ENCODE peak calls at places on chromosomes 4 and X, in six cellular contexts. S, T, Z, V, B and W are unnamed samples. For H3K9me3, the result is how much of the 10 kb centered on the place peaks cover.

GRCh38 chr4:136946307-136946907 is 585.9 kb downstream of the PCDH18 start:
- DNase-seq in V (peak), S (no peak), Z (no peak), B (no peak), T (no peak), W (no peak)

GRCh38 chr4:8719421-8719820 is 126.9 kb downstream of the CPZ start:
- DNase-seq in T (no peak), B (no peak), Z (no peak), V (no peak), S (no peak), W (no peak)

GRCh38 chr4:114028071-114028470 is 48.6 kb upstream of the ARSJ start:
- DNase-seq in B (no peak), S (no peak), V (no peak), T (no peak), Z (no peak), W (no peak)

GRCh38 chr4:12729384-12729783 is 754.8 kb downstream of the RAB28 start:
- DNase-seq in S (peak), T (no peak), B (peak), Z (no peak), V (no peak), W (no peak)

GRCh38 chr4:88599298-88599697 is 7.0 kb downstream of the HERC3 start:
- DNase-seq in Z (no peak), S (no peak), T (no peak), B (peak), V (no peak), W (peak)

GRCh38 chrX:8663325-8663724 is 68.6 kb downstream of the ANOS1 start:
- DNase-seq in S (no peak), V (no peak), Z (no peak), T (no peak), B (no peak), W (no peak)

GRCh38 chr4:156959298-156959702 is 12.3 kb downstream of the PDGFC start:
- DNase-seq in S (no peak), T (no peak), V (no peak), Z (no peak), B (peak), W (no peak)

GRCh38 chr4:117986331-117986730 is 48.0 kb upstream of the NDST3 start:
- DNase-seq in V (no peak), T (no peak), Z (no peak), S (no peak), B (no peak), W (no peak)

GRCh38 chr4:88178633-88179231 is 20.3 kb upstream of the ABCG2 start:
- DNase-seq in Z (no peak), S (no peak), V (peak), T (no peak), B (no peak), W (no peak)

GRCh38 chr4:33780952-33781655 is 2463.2 kb downstream of the ARAP2 start:
- DNase-seq in S (no peak), B (peak), V (no peak), Z (no peak), T (no peak), W (no peak)

GRCh38 chr4:184895012-184895795 is 69.4 kb upstream of the ACSL1 start:
- DNase-seq in T (no peak), S (no peak), Z (no peak), V (no peak), B (no peak), W (peak)

GRCh38 chr4:166506051-166506450 is 633.0 kb downstream of the TLL1 start:
- DNase-seq in Z (no peak), V (no peak), B (no peak), T (no peak), S (peak), W (no peak)

GRCh38 chrX:130974323-130974722 is 71.3 kb upstream of the ENOX2 start:
- DNase-seq in Z (no peak), S (no peak), B (peak), V (no peak), T (no peak), W (no peak)

GRCh38 chrX:1391370-1391706 is 575 bp downstream of the SLC25A6 start:
- DNase-seq in T (peak), S (peak), B (no peak), V (peak), Z (no peak), W (no peak)

GRCh38 chrX:39759526-39760224 is 338.1 kb downstream of the BCOR start:
- DNase-seq in V (peak), S (peak), Z (no peak), T (no peak), B (peak), W (peak)

GRCh38 chr4:15913631-15913970 is 24.9 kb downstream of the FGFBP1 start:
- DNase-seq in B (peak), V (no peak), S (no peak), T (no peak), Z (no peak), W (no peak)

GRCh38 chr4:126888968-126889367 is 743.8 kb upstream of the INTU start:
- DNase-seq in S (no peak), B (peak), Z (no peak), T (no peak), V (no peak), W (no peak)

GRCh38 chrX:85914431-85914830 is 132.9 kb downstream of the CHM start:
- DNase-seq in Z (no peak), T (no peak), V (no peak), B (no peak), S (no peak), W (no peak)

GRCh38 chr4:72390409-72390808 is 178.6 kb downstream of the ADAMTS3 start:
- DNase-seq in B (peak), T (no peak), Z (no peak), V (no peak), S (no peak), W (no peak)

GRCh38 chr4:89496851-89497250 is 189.3 kb upstream of the GPRIN3 start:
- DNase-seq in B (peak), Z (no peak), T (no peak), V (no peak), S (no peak), W (no peak)

GRCh38 chr4:64497526-64497925 is 88.3 kb upstream of the TECRL start:
- DNase-seq in V (no peak), S (no peak), B (peak), Z (no peak), T (no peak), W (no peak)

GRCh38 chrX:13220916-13221315 is 98.9 kb downstream of the ATXN3L start:
- DNase-seq in T (no peak), Z (no peak), B (peak), S (no peak), V (no peak), W (no peak)

GRCh38 chr4:139229534-139230039 is 50.4 kb downstream of the MGARP start:
- DNase-seq in V (no peak), S (peak), B (peak), T (peak), Z (peak), W (peak)

GRCh38 chr4:25051534-25051933 is 20.8 kb upstream of the LGI2 start:
- DNase-seq in S (no peak), V (no peak), B (no peak), Z (no peak), T (no peak), W (no peak)

GRCh38 chrX:9604111-9604907 is 139.5 kb downstream of the TBL1X start:
- DNase-seq in V (no peak), T (no peak), B (peak), Z (peak), S (no peak), W (no peak)

GRCh38 chr4:36841583-36842326 is 402.8 kb upstream of the NWD2 start:
- DNase-seq in B (no peak), Z (no peak), T (no peak), V (no peak), S (no peak), W (no peak)

GRCh38 chrX:39827959-39828358 is 269.8 kb downstream of the BCOR start:
- DNase-seq in B (no peak), S (no peak), V (no peak), T (no peak), Z (no peak), W (no peak)

GRCh38 chr4:173924561-173924960 is 358.9 kb downstream of the FBXO8 start:
- DNase-seq in Z (no peak), B (no peak), T (no peak), S (no peak), V (no peak), W (no peak)

GRCh38 chr4:158624889-158625478 is 46.7 kb downstream of the C4orf46 start:
- DNase-seq in T (peak), V (peak), Z (peak), S (peak), B (peak), W (no peak)

GRCh38 chrX:119238557-119238956 is 2.5 kb downstream of the PGRMC1 start:
- DNase-seq in B (peak), Z (no peak), T (no peak), V (no peak), S (peak), W (no peak)

GRCh38 chr4:17578482-17578891 is 1.5 kb downstream of the LAP3 start:
- DNase-seq in S (no peak), T (no peak), V (no peak), Z (no peak), B (no peak), W (no peak)

GRCh38 chr4:10336471-10336870 is 120.8 kb downstream of the ZNF518B start:
- DNase-seq in S (no peak), V (no peak), B (peak), T (no peak), Z (no peak), W (no peak)

GRCh38 chr4:48299560-48299959 is 29.9 kb upstream of the TEC start:
- DNase-seq in S (no peak), B (no peak), Z (no peak), T (no peak), V (no peak), W (no peak)

GRCh38 chrX:53184836-53185235 is 40.2 kb downstream of the KDM5C start:
- DNase-seq in V (no peak), B (peak), Z (no peak), T (no peak), S (no peak), W (no peak)

GRCh38 chrX:114584434-114584943 is 603 bp downstream of the HTR2C start:
- DNase-seq in V (peak), T (no peak), B (peak), S (peak), Z (no peak), W (no peak)

GRCh38 chrX:54964766-54965511 is 29.0 kb downstream of the PFKFB1 start:
- DNase-seq in V (no peak), Z (no peak), S (no peak), T (no peak), B (no peak), W (no peak)
- H3K9me3 ChIP-seq in V (under half), Z (under half), S (under half), T (under half), B (under half), W (under half)

DNA sequence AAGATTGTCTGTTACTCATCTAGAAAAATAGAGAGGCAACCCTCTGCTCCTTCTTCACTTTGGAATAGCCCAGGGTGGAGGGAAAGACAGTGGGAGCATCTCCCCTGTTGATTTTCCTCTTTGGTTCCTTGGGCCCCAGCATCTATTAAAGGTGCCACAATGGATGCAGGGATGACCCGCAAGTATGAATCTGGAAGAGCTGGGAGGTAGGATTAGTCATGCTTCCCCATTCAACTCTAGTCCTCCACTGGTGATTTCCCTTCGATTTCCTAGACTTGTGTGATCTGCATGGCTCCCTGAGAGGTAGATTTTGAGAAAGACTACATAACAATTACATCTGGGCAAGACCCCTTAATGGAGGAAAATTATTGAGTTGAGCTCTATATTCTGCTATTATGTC is 127.8 kb downstream of the MAGEE1 start:
- DNase-seq in Z (no peak), S (no peak), T (no peak), V (no peak), B (no peak), W (no peak)
- H3K9me3 ChIP-seq in Z (half or more), S (under half), T (under half), V (under half), B (under half), W (under half)

DNA sequence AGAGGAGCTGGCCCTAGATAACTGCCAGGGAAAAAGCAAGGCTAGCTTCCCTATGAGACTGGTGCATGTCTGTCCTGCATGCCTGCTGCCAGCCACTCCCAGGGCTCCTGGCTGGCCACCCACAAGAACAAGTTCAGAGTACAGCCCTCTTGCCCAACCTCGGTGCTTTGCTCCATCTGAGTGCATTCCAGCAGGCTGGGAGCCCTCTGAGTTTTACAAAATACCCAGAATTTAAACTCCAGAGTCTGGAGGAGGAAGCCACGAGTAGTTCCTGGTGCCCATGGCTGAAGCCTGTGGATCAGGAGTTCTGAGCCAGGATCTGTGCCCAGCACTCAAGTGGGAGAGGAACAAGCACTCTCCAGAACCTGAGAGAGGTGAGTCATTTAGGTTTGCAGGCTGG is 111.6 kb downstream of the MAGEE2 start:
- DNase-seq in T (no peak), B (no peak), V (no peak), Z (no peak), S (no peak), W (no peak)
- H3K9me3 ChIP-seq in T (under half), B (under half), V (under half), Z (under half), S (under half), W (under half)

GRCh38 chr4:125315571-125316390 is 1.0 kb downstream of the FAT4 start:
- DNase-seq in S (peak), Z (peak), T (peak), B (peak), V (peak), W (peak)

GRCh38 chr4:125311503-125311902 is 3.3 kb upstream of the FAT4 start:
- DNase-seq in S (no peak), V (no peak), B (no peak), Z (no peak), T (no peak), W (no peak)

GRCh38 chr4:125313989-125314602 is 659 bp upstream of the FAT4 start:
- DNase-seq in V (peak), S (peak), Z (peak), T (no peak), B (peak), W (no peak)

GRCh38 chr4:125314676-125315570 is at the start of gene FAT4:
- DNase-seq in T (peak), S (peak), B (peak), V (peak), Z (peak), W (peak)

GRCh38 chr4:125313497-125313896 is 1.3 kb upstream of the FAT4 start:
- DNase-seq in S (peak), V (peak), Z (peak), B (peak), T (peak), W (peak)
- H3K9me3 ChIP-seq in S (under half), V (under half), Z (under half), B (under half), T (under half), W (under half)

GRCh38 chr4:7571001-7571400 is 136.3 kb upstream of the PSAPL1 start:
- DNase-seq in V (no peak), S (no peak), Z (no peak), B (no peak), T (no peak), W (no peak)
- H3K9me3 ChIP-seq in V (under half), S (under half), Z (under half), B (under half), T (under half), W (under half)